ENCODE peak calls at places on chromosomes 11 and 22, in seven cellular contexts. One of them, this sample, is unnamed.

GRCh38 chr11:48052183-48053040 is 72.1 kb downstream of the PTPRJ start:
- DNase-seq in heart left ventricle: no peak
- DNase-seq in HCT116: peak; percentile 19
- DNase-seq in IMR-90: peak; percentile 85
- DNase-seq in uterus: no peak
- DNase-seq in HepG2: no peak
- DNase-seq in breast epithelium: peak; percentile 90
- DNase-seq in this sample: peak; percentile 34

GRCh38 chr22:31630331-31631329 is 31.4 kb downstream of the PISD start:
- DNase-seq in heart left ventricle: peak; percentile 87
- DNase-seq in HCT116: no peak
- DNase-seq in IMR-90: peak; percentile 74
- DNase-seq in uterus: peak; percentile 81
- DNase-seq in HepG2: peak; percentile 75
- DNase-seq in breast epithelium: peak; percentile 65
- DNase-seq in this sample: peak; percentile 73

GRCh38 chr22:35995345-35995744 is 33.3 kb downstream of the RBFOX2 start:
- DNase-seq in heart left ventricle: no peak
- DNase-seq in HCT116: no peak
- DNase-seq in IMR-90: peak; percentile 70
- DNase-seq in uterus: peak; percentile 37
- DNase-seq in HepG2: no peak
- DNase-seq in breast epithelium: no peak
- DNase-seq in this sample: no peak

GRCh38 chr11:114440121-114440860 is 1.0 kb downstream of the REXO2 start:
- DNase-seq in heart left ventricle: no peak
- DNase-seq in HCT116: no peak
- DNase-seq in IMR-90: peak; percentile 29
- DNase-seq in uterus: no peak
- DNase-seq in HepG2: peak; percentile 41
- DNase-seq in breast epithelium: no peak
- DNase-seq in this sample: no peak

GRCh38 chr11:111978028-111978771 is 41.1 kb downstream of the DIXDC1 start:
- DNase-seq in heart left ventricle: peak; percentile 64
- DNase-seq in HCT116: no peak
- DNase-seq in IMR-90: peak; percentile 64
- DNase-seq in uterus: peak; percentile 73
- DNase-seq in HepG2: no peak
- DNase-seq in breast epithelium: peak; percentile 67
- DNase-seq in this sample: peak; percentile 62

GRCh38 chr11:12694182-12694531 is 19.9 kb downstream of the TEAD1 start:
- DNase-seq in heart left ventricle: no peak
- DNase-seq in HCT116: no peak
- DNase-seq in IMR-90: peak; percentile 44
- DNase-seq in uterus: no peak
- DNase-seq in HepG2: no peak
- DNase-seq in breast epithelium: no peak
- DNase-seq in this sample: no peak

GRCh38 chr11:132704796-132705375 is 827.4 kb downstream of the OPCML start:
- DNase-seq in heart left ventricle: no peak
- DNase-seq in HCT116: no peak
- DNase-seq in IMR-90: no peak
- DNase-seq in uterus: no peak
- DNase-seq in HepG2: peak; percentile 18
- DNase-seq in breast epithelium: no peak
- DNase-seq in this sample: no peak

GRCh38 chr11:46489668-46490560 is 98.3 kb upstream of the CHRM4 start:
- DNase-seq in heart left ventricle: no peak
- DNase-seq in HCT116: peak; percentile 46
- DNase-seq in IMR-90: peak; percentile 69
- DNase-seq in uterus: no peak
- DNase-seq in HepG2: peak; percentile 59
- DNase-seq in breast epithelium: no peak
- DNase-seq in this sample: no peak

GRCh38 chr11:102733232-102733875 is 8.6 kb upstream of the MMP8 start:
- DNase-seq in heart left ventricle: peak; percentile 15
- DNase-seq in HCT116: peak; percentile 57
- DNase-seq in IMR-90: peak; percentile 47
- DNase-seq in uterus: no peak
- DNase-seq in HepG2: peak; percentile 60
- DNase-seq in breast epithelium: peak; percentile 58
- DNase-seq in this sample: peak; percentile 16

GRCh38 chr11:131033151-131033651 is 116.9 kb upstream of the SNX19 start:
- DNase-seq in heart left ventricle: peak; percentile 20
- DNase-seq in HCT116: peak; percentile 12
- DNase-seq in IMR-90: peak; percentile 99
- DNase-seq in uterus: no peak
- DNase-seq in HepG2: peak; percentile 18
- DNase-seq in breast epithelium: no peak
- DNase-seq in this sample: peak; percentile 36

GRCh38 chr11:124402326-124402922 is 3.6 kb upstream of the OR8B3 start:
- DNase-seq in heart left ventricle: peak; percentile 54
- DNase-seq in HCT116: peak; percentile 60
- DNase-seq in IMR-90: peak; percentile 86
- DNase-seq in uterus: no peak
- DNase-seq in HepG2: peak; percentile 56
- DNase-seq in breast epithelium: no peak
- DNase-seq in this sample: peak; percentile 31

GRCh38 chr22:41597635-41597953 is 8.0 kb upstream of the PMM1 start:
- DNase-seq in heart left ventricle: no peak
- DNase-seq in HCT116: no peak
- DNase-seq in IMR-90: no peak
- DNase-seq in uterus: no peak
- DNase-seq in HepG2: no peak
- DNase-seq in breast epithelium: no peak
- DNase-seq in this sample: no peak

GRCh38 chr11:1041471-1041870 is 5.0 kb upstream of the MUC6 start:
- DNase-seq in heart left ventricle: no peak
- DNase-seq in HCT116: no peak
- DNase-seq in IMR-90: no peak
- DNase-seq in uterus: no peak
- DNase-seq in HepG2: no peak
- DNase-seq in breast epithelium: no peak
- DNase-seq in this sample: no peak

GRCh38 chr11:1040428-1041148 is 4.1 kb upstream of the MUC6 start:
- DNase-seq in heart left ventricle: no peak
- DNase-seq in HCT116: no peak
- DNase-seq in IMR-90: no peak
- DNase-seq in uterus: no peak
- DNase-seq in HepG2: no peak
- DNase-seq in breast epithelium: no peak
- DNase-seq in this sample: peak; percentile 91

GRCh38 chr11:1042626-1043562 is 6.4 kb upstream of the MUC6 start:
- DNase-seq in heart left ventricle: no peak
- DNase-seq in HCT116: no peak
- DNase-seq in IMR-90: no peak
- DNase-seq in uterus: no peak
- DNase-seq in HepG2: no peak
- DNase-seq in breast epithelium: no peak
- DNase-seq in this sample: no peak

GRCh38 chr11:1041149-1041467 is 4.6 kb upstream of the MUC6 start:
- DNase-seq in heart left ventricle: no peak
- DNase-seq in HCT116: no peak
- DNase-seq in IMR-90: no peak
- DNase-seq in uterus: no peak
- DNase-seq in HepG2: no peak
- DNase-seq in breast epithelium: no peak
- DNase-seq in this sample: no peak

DNA sequence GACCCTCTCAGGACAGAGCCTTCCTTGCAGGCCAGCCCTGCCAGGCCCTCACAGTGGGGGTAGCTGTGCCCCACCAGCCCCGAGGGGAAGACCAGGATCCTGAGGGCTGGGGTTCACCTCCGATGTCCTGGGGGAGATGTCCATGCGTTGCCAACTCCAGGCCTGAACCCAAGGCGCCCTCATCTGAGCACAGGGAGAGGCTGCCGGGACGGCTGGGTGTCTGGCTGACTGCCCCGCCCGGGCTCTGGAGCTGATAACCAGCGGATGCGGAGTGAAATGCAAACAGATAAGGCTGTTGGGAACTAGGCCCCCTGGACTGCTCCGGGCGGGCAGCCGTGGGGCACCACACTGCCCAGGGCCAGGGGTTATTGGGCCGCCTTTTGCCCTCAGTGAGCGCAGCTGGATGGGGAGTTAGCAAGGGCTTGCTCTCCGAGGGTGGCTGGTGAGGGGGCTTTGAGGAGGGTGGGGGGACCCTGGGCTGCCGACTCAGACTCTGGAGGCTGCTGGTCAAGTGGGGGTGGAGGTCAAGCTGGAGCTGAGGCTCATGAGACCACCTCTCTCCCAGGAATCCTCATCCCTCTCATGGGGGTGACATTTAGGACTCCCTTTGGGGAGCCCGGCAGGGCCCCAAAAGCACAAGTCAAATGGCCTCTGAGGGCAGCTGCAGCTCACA is 5.6 kb upstream of the MUC6 start:
- DNase-seq in heart left ventricle: no peak
- DNase-seq in HCT116: no peak
- DNase-seq in IMR-90: no peak
- DNase-seq in uterus: no peak
- DNase-seq in HepG2: peak; percentile 35
- DNase-seq in breast epithelium: no peak
- DNase-seq in this sample: no peak
- TF ChIP-seq POLR2A in heart left ventricle: no peak
- TF ChIP-seq POLR2A in HCT116: no peak
- TF ChIP-seq POLR2A in IMR-90: no peak
- TF ChIP-seq POLR2A in uterus: no peak
- TF ChIP-seq POLR2A in HepG2: no peak
- TF ChIP-seq POLR2A in breast epithelium: no peak
- TF ChIP-seq POLR2A in this sample: no peak

GRCh38 chr11:65569973-65570918 is at the start of gene ZNRD2:
- DNase-seq in heart left ventricle: peak; percentile 98
- DNase-seq in HCT116: peak; percentile 97
- DNase-seq in IMR-90: peak; percentile 99
- DNase-seq in uterus: peak; percentile 98
- DNase-seq in HepG2: peak; percentile 96
- DNase-seq in breast epithelium: peak; percentile 96
- DNase-seq in this sample: peak; percentile 97
- TF ChIP-seq POLR2A in heart left ventricle: peak; percentile 72
- TF ChIP-seq POLR2A in HCT116: peak; percentile 36
- TF ChIP-seq POLR2A in IMR-90: peak; percentile 73
- TF ChIP-seq POLR2A in uterus: peak; percentile 83
- TF ChIP-seq POLR2A in HepG2: no peak
- TF ChIP-seq POLR2A in breast epithelium: peak; percentile 85
- TF ChIP-seq POLR2A in this sample: peak; percentile 72

GRCh38 chr11:18588297-18589252 is at the start of gene UEVLD:
- DNase-seq in heart left ventricle: peak; percentile 92
- DNase-seq in HCT116: peak; percentile 75
- DNase-seq in IMR-90: peak; percentile 89
- DNase-seq in uterus: peak; percentile 89
- DNase-seq in HepG2: peak; percentile 81
- DNase-seq in breast epithelium: peak; percentile 88
- DNase-seq in this sample: peak; percentile 88
- TF ChIP-seq POLR2A in heart left ventricle: peak; percentile 73
- TF ChIP-seq POLR2A in HCT116: peak; percentile 79
- TF ChIP-seq POLR2A in IMR-90: peak; percentile 71
- TF ChIP-seq POLR2A in uterus: peak; percentile 66
- TF ChIP-seq POLR2A in HepG2: peak; percentile 92
- TF ChIP-seq POLR2A in breast epithelium: peak; percentile 80
- TF ChIP-seq POLR2A in this sample: peak; percentile 86

GRCh38 chr22:43188829-43189545 is 2.1 kb upstream of the TTLL12 start:
- DNase-seq in heart left ventricle: no peak
- DNase-seq in HCT116: no peak
- DNase-seq in IMR-90: no peak
- DNase-seq in uterus: no peak
- DNase-seq in HepG2: peak; percentile 47
- DNase-seq in breast epithelium: no peak
- DNase-seq in this sample: no peak

GRCh38 chr22:43185860-43186261 is 1.1 kb downstream of the TTLL12 start:
- DNase-seq in heart left ventricle: peak; percentile 38
- DNase-seq in HCT116: peak; percentile 29
- DNase-seq in IMR-90: peak; percentile 23
- DNase-seq in uterus: peak; percentile 61
- DNase-seq in HepG2: peak; percentile 45
- DNase-seq in breast epithelium: peak; percentile 72
- DNase-seq in this sample: no peak

GRCh38 chr22:43187171-43188099 is 501 bp upstream of the TTLL12 start:
- DNase-seq in heart left ventricle: peak; percentile 96
- DNase-seq in HCT116: peak; percentile 90
- DNase-seq in IMR-90: peak; percentile 92
- DNase-seq in uterus: peak; percentile 96
- DNase-seq in HepG2: peak; percentile 87
- DNase-seq in breast epithelium: peak; percentile 95
- DNase-seq in this sample: peak; percentile 91

GRCh38 chr22:43183496-43184263 is 3.3 kb downstream of the TTLL12 start:
- DNase-seq in heart left ventricle: no peak
- DNase-seq in HCT116: no peak
- DNase-seq in IMR-90: peak; percentile 64
- DNase-seq in uterus: no peak
- DNase-seq in HepG2: peak; percentile 67
- DNase-seq in breast epithelium: no peak
- DNase-seq in this sample: no peak

GRCh38 chr22:43186272-43187170 is at the start of gene TTLL12:
- DNase-seq in heart left ventricle: peak; percentile 67
- DNase-seq in HCT116: no peak
- DNase-seq in IMR-90: peak; percentile 21
- DNase-seq in uterus: peak; percentile 62
- DNase-seq in HepG2: no peak
- DNase-seq in breast epithelium: no peak
- DNase-seq in this sample: no peak
- TF ChIP-seq POLR2A in heart left ventricle: peak; percentile 51
- TF ChIP-seq POLR2A in HCT116: peak; percentile 75
- TF ChIP-seq POLR2A in IMR-90: peak; percentile 63
- TF ChIP-seq POLR2A in uterus: peak; percentile 73
- TF ChIP-seq POLR2A in HepG2: peak; percentile 81
- TF ChIP-seq POLR2A in breast epithelium: no peak
- TF ChIP-seq POLR2A in this sample: peak; percentile 73